ENCODE peak calls at places on chromosomes 7 and 10, in five cellular contexts. A is brain microvascular endothelial cell, T is SK-N-SH, V is spleen, O is thoracic aorta. Z is an unnamed sample.
A peak's percentile ranks its signal among the peaks of the same experiment; 100 is the strongest.

GRCh38 chr10:19815478-19816419 is 483 bp upstream of the PLXDC2 start:
- DNase-seq in T (peak; percentile 75), O (peak; percentile 59), V (peak; percentile 87), A (peak; percentile 48), Z (no peak)

GRCh38 chr10:33661580-33662269 is 327.3 kb upstream of the NRP1 start:
- DNase-seq in V (peak; percentile 84), A (peak; percentile 16), O (peak; percentile 4), T (peak; percentile 14), Z (peak; percentile 66)

GRCh38 chr7:135602304-135602703 is 44.6 kb downstream of the NUP205 start:
- DNase-seq in V (no peak), A (no peak), T (no peak), O (no peak), Z (peak; percentile 4)

GRCh38 chr7:106793015-106793651 is 71.9 kb upstream of the PIK3CG start:
- DNase-seq in A (no peak), O (no peak), T (peak; percentile 50), V (no peak), Z (peak; percentile 44)

GRCh38 chr10:6511347-6511746 is 68.7 kb downstream of the PRKCQ start:
- DNase-seq in T (no peak), V (no peak), A (no peak), O (no peak), Z (no peak)

GRCh38 chr7:96563409-96563808 is 146.2 kb downstream of the SEM1 start:
- DNase-seq in T (no peak), V (no peak), A (no peak), O (no peak), Z (no peak)

GRCh38 chr10:113691381-113691780 is 11.7 kb downstream of the CASP7 start:
- DNase-seq in V (no peak), O (no peak), T (no peak), A (no peak), Z (no peak)

GRCh38 chr7:108360058-108360800 is 96.0 kb downstream of the NRCAM start:
- DNase-seq in T (no peak), A (no peak), O (no peak), V (no peak), Z (no peak)

GRCh38 chr7:79137942-79138341 is 315.5 kb downstream of the MAGI2 start:
- DNase-seq in V (no peak), A (peak; percentile 64), O (no peak), T (no peak), Z (no peak)

GRCh38 chr10:23189024-23189423 is 3.1 kb upstream of the PTF1A start:
- DNase-seq in A (no peak), V (no peak), T (no peak), O (no peak), Z (no peak)
- H3K27me3 ChIP-seq in A (peaks cover 43% of the 10 kb centered on the region), V (peaks cover 41% of the 10 kb centered on the region), T (peaks cover 20% of the 10 kb centered on the region), O (peaks cover 8% of the 10 kb centered on the region), Z (peaks cover 25% of the 10 kb centered on the region)

GRCh38 chr10:87635498-87636312 is 24.0 kb upstream of the PAPSS2 start:
- DNase-seq in V (no peak), T (no peak), O (no peak), A (peak; percentile 78), Z (peak; percentile 94)
- H3K4me3 ChIP-seq in V (no peak overlapping the region), T (no peak overlapping the region), O (no peak overlapping the region), A (no peak overlapping the region), Z (no peak overlapping the region)

GRCh38 chr7:142795339-142795863 is 24.6 kb downstream of the PRSS2 start:
- DNase-seq in O (no peak), V (peak; percentile 91), T (no peak), A (no peak), Z (peak; percentile 64)
- H3K27me3 ChIP-seq in O (peaks cover 5% of the 10 kb centered on the region), V (peaks cover 11% of the 10 kb centered on the region), T (peaks cover 61% of the 10 kb centered on the region), A (no peaks in the 10 kb centered on the region), Z (peaks cover 19% of the 10 kb centered on the region)

GRCh38 chr10:114851336-114851735 is 29.8 kb downstream of the FHIP2A start:
- DNase-seq in V (no peak), A (no peak), O (no peak), T (no peak), Z (no peak)
- H3K4me3 ChIP-seq in V (no peak overlapping the region), A (no peak overlapping the region), O (no peak overlapping the region), T (no peak overlapping the region), Z (no peak overlapping the region)

GRCh38 chr7:127616709-127617108 is 1.2 kb downstream of the PAX4 start:
- DNase-seq in V (no peak), A (no peak), O (no peak), T (no peak), Z (no peak)
- H3K27me3 ChIP-seq in V (peaks cover 7% of the 10 kb centered on the region), A (peaks cover 64% of the 10 kb centered on the region), O (no peaks in the 10 kb centered on the region), T (peaks cover 82% of the 10 kb centered on the region), Z (peaks cover 13% of the 10 kb centered on the region)

DNA sequence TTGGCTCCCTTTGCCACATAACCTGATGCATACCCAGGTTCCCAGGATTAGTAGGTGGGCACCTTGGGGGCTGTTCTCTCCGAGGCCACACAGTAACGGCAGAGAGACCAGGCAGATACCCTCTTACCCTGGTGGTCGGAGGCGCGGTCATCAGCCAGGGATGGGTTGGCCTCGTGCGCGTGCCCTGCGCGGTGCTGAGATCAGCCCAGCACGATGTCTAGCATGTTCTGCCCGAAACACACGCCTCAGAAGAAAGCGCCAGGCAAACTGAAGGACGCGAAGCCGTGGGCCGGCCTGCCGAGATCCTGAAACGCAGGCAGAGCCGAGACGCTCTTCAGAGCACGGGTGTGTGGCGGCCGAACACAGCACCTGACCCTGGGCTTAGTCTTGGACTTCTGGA is 34.7 kb upstream of the CFAP46 start:
- DNase-seq in V (peak; percentile 71), A (no peak), T (no peak), O (no peak), Z (no peak)
- H3K4me3 ChIP-seq in V (no peak overlapping the region), A (no peak overlapping the region), T (no peak overlapping the region), O (no peak overlapping the region), Z (no peak overlapping the region)

GRCh38 chr10:117170244-117170643 is 27.0 kb upstream of the KCNK18 start:
- DNase-seq in A (no peak), T (no peak), V (no peak), O (no peak), Z (no peak)
- H3K27me3 ChIP-seq in A (peaks cover 60% of the 10 kb centered on the region), T (peaks cover 79% of the 10 kb centered on the region), V (peaks cover 87% of the 10 kb centered on the region), O (peaks cover 20% of the 10 kb centered on the region), Z (peaks cover 55% of the 10 kb centered on the region)

Z was measured in bronchial epithelial cell.